ENCODE peak calls at places on chromosomes 2 and 18, in nine cellular contexts. One of them, this sample, is unnamed.

GRCh38 chr18:24234330-24234729 is 95.5 kb downstream of the CABYR start:
- DNase-seq in IMR-90: no peak
- DNase-seq in cardiac muscle cell: no peak
- DNase-seq in HFF-Myc: no peak
- DNase-seq in cardiac fibroblast: peak
- DNase-seq in astrocyte of the spinal cord: no peak
- DNase-seq in AG04449: no peak
- DNase-seq in omental fat pad: peak
- DNase-seq in foreskin fibroblast: no peak
- DNase-seq in this sample: no peak

GRCh38 chr2:15145919-15146318 is 415.2 kb downstream of the NBAS start:
- DNase-seq in IMR-90: no peak
- DNase-seq in cardiac muscle cell: no peak
- DNase-seq in HFF-Myc: no peak
- DNase-seq in cardiac fibroblast: no peak
- DNase-seq in astrocyte of the spinal cord: no peak
- DNase-seq in AG04449: no peak
- DNase-seq in omental fat pad: no peak
- DNase-seq in foreskin fibroblast: no peak
- DNase-seq in this sample: no peak

GRCh38 chr2:240172071-240172895 is 31.8 kb upstream of the OTOS start:
- DNase-seq in IMR-90: no peak
- DNase-seq in cardiac muscle cell: no peak
- DNase-seq in HFF-Myc: no peak
- DNase-seq in cardiac fibroblast: no peak
- DNase-seq in astrocyte of the spinal cord: no peak
- DNase-seq in AG04449: no peak
- DNase-seq in omental fat pad: no peak
- DNase-seq in foreskin fibroblast: no peak
- DNase-seq in this sample: no peak

GRCh38 chr2:172131713-172132555 is 29.2 kb upstream of the DLX2 start:
- DNase-seq in IMR-90: no peak
- DNase-seq in cardiac muscle cell: no peak
- DNase-seq in HFF-Myc: no peak
- DNase-seq in cardiac fibroblast: no peak
- DNase-seq in astrocyte of the spinal cord: no peak
- DNase-seq in AG04449: no peak
- DNase-seq in omental fat pad: no peak
- DNase-seq in foreskin fibroblast: no peak
- DNase-seq in this sample: no peak

GRCh38 chr18:58254873-58255511 is 211.0 kb downstream of the NEDD4L start:
- DNase-seq in IMR-90: peak
- DNase-seq in cardiac muscle cell: no peak
- DNase-seq in HFF-Myc: no peak
- DNase-seq in cardiac fibroblast: no peak
- DNase-seq in astrocyte of the spinal cord: peak
- DNase-seq in AG04449: no peak
- DNase-seq in omental fat pad: no peak
- DNase-seq in foreskin fibroblast: no peak
- DNase-seq in this sample: no peak

GRCh38 chr2:130185896-130186295 is 3.8 kb downstream of the MZT2B start:
- DNase-seq in IMR-90: no peak
- DNase-seq in cardiac muscle cell: no peak
- DNase-seq in HFF-Myc: no peak
- DNase-seq in cardiac fibroblast: no peak
- DNase-seq in astrocyte of the spinal cord: no peak
- DNase-seq in AG04449: no peak
- DNase-seq in omental fat pad: no peak
- DNase-seq in foreskin fibroblast: no peak
- DNase-seq in this sample: no peak

GRCh38 chr18:58067611-58068010 is 23.6 kb downstream of the NEDD4L start:
- DNase-seq in IMR-90: no peak
- DNase-seq in cardiac muscle cell: no peak
- DNase-seq in HFF-Myc: no peak
- DNase-seq in cardiac fibroblast: no peak
- DNase-seq in astrocyte of the spinal cord: no peak
- DNase-seq in AG04449: no peak
- DNase-seq in omental fat pad: no peak
- DNase-seq in foreskin fibroblast: no peak
- DNase-seq in this sample: no peak

GRCh38 chr18:10242922-10243680 is 211.3 kb upstream of the APCDD1 start:
- DNase-seq in IMR-90: no peak
- DNase-seq in cardiac muscle cell: no peak
- DNase-seq in HFF-Myc: no peak
- DNase-seq in cardiac fibroblast: no peak
- DNase-seq in astrocyte of the spinal cord: no peak
- DNase-seq in AG04449: no peak
- DNase-seq in omental fat pad: no peak
- DNase-seq in foreskin fibroblast: no peak
- DNase-seq in this sample: no peak

GRCh38 chr18:76399613-76400391 is 95.2 kb downstream of the ZNF516 start:
- DNase-seq in IMR-90: no peak
- DNase-seq in cardiac muscle cell: no peak
- DNase-seq in HFF-Myc: no peak
- DNase-seq in cardiac fibroblast: no peak
- DNase-seq in astrocyte of the spinal cord: no peak
- DNase-seq in AG04449: no peak
- DNase-seq in omental fat pad: no peak
- DNase-seq in foreskin fibroblast: no peak
- DNase-seq in this sample: no peak

GRCh38 chr2:20593072-20594034 is 57.5 kb downstream of the HS1BP3 start:
- DNase-seq in IMR-90: peak
- DNase-seq in cardiac muscle cell: no peak
- DNase-seq in HFF-Myc: no peak
- DNase-seq in cardiac fibroblast: peak
- DNase-seq in astrocyte of the spinal cord: peak
- DNase-seq in AG04449: no peak
- DNase-seq in omental fat pad: peak
- DNase-seq in foreskin fibroblast: peak
- DNase-seq in this sample: no peak

GRCh38 chr2:1738646-1739302 is 5.5 kb downstream of the PXDN start:
- DNase-seq in IMR-90: no peak
- DNase-seq in cardiac muscle cell: no peak
- DNase-seq in HFF-Myc: no peak
- DNase-seq in cardiac fibroblast: no peak
- DNase-seq in astrocyte of the spinal cord: no peak
- DNase-seq in AG04449: no peak
- DNase-seq in omental fat pad: peak
- DNase-seq in foreskin fibroblast: no peak
- DNase-seq in this sample: no peak

GRCh38 chr2:153232474-153232873 is 246.1 kb downstream of the RPRM start:
- DNase-seq in IMR-90: no peak
- DNase-seq in cardiac muscle cell: no peak
- DNase-seq in HFF-Myc: no peak
- DNase-seq in cardiac fibroblast: no peak
- DNase-seq in astrocyte of the spinal cord: no peak
- DNase-seq in AG04449: no peak
- DNase-seq in omental fat pad: no peak
- DNase-seq in foreskin fibroblast: no peak
- DNase-seq in this sample: no peak

GRCh38 chr2:235002198-235003095 is 50.6 kb downstream of the SH3BP4 start:
- DNase-seq in IMR-90: peak
- DNase-seq in cardiac muscle cell: no peak
- DNase-seq in HFF-Myc: no peak
- DNase-seq in cardiac fibroblast: no peak
- DNase-seq in astrocyte of the spinal cord: no peak
- DNase-seq in AG04449: no peak
- DNase-seq in omental fat pad: no peak
- DNase-seq in foreskin fibroblast: peak
- DNase-seq in this sample: peak

GRCh38 chr2:102480273-102480672 is 7.2 kb downstream of the SLC9A4 start:
- DNase-seq in IMR-90: no peak
- DNase-seq in cardiac muscle cell: no peak
- DNase-seq in HFF-Myc: no peak
- DNase-seq in cardiac fibroblast: no peak
- DNase-seq in astrocyte of the spinal cord: no peak
- DNase-seq in AG04449: no peak
- DNase-seq in omental fat pad: no peak
- DNase-seq in foreskin fibroblast: no peak
- DNase-seq in this sample: no peak

GRCh38 chr18:76657428-76657827 is 162.4 kb upstream of the ZNF516 start:
- DNase-seq in IMR-90: no peak
- DNase-seq in cardiac muscle cell: no peak
- DNase-seq in HFF-Myc: no peak
- DNase-seq in cardiac fibroblast: no peak
- DNase-seq in astrocyte of the spinal cord: no peak
- DNase-seq in AG04449: no peak
- DNase-seq in omental fat pad: no peak
- DNase-seq in foreskin fibroblast: peak
- DNase-seq in this sample: no peak

GRCh38 chr2:46163804-46164569 is 133.2 kb upstream of the EPAS1 start:
- DNase-seq in IMR-90: peak
- DNase-seq in cardiac muscle cell: no peak
- DNase-seq in HFF-Myc: no peak
- DNase-seq in cardiac fibroblast: peak
- DNase-seq in astrocyte of the spinal cord: no peak
- DNase-seq in AG04449: no peak
- DNase-seq in omental fat pad: no peak
- DNase-seq in foreskin fibroblast: no peak
- DNase-seq in this sample: no peak

GRCh38 chr2:28366496-28367282 is 26.0 kb upstream of the FOSL2 start:
- DNase-seq in IMR-90: no peak
- DNase-seq in cardiac muscle cell: peak
- DNase-seq in HFF-Myc: no peak
- DNase-seq in cardiac fibroblast: no peak
- DNase-seq in astrocyte of the spinal cord: no peak
- DNase-seq in AG04449: no peak
- DNase-seq in omental fat pad: no peak
- DNase-seq in foreskin fibroblast: no peak
- DNase-seq in this sample: no peak

GRCh38 chr2:31526946-31527345 is 53.8 kb downstream of the SRD5A2 start:
- DNase-seq in IMR-90: no peak
- DNase-seq in cardiac muscle cell: no peak
- DNase-seq in HFF-Myc: no peak
- DNase-seq in cardiac fibroblast: no peak
- DNase-seq in astrocyte of the spinal cord: no peak
- DNase-seq in AG04449: no peak
- DNase-seq in omental fat pad: no peak
- DNase-seq in foreskin fibroblast: peak
- DNase-seq in this sample: no peak

GRCh38 chr2:238169708-238170251 is 11.0 kb downstream of the ERFE start:
- DNase-seq in IMR-90: peak
- DNase-seq in cardiac muscle cell: no peak
- DNase-seq in HFF-Myc: peak
- DNase-seq in cardiac fibroblast: peak
- DNase-seq in astrocyte of the spinal cord: peak
- DNase-seq in AG04449: peak
- DNase-seq in omental fat pad: no peak
- DNase-seq in foreskin fibroblast: peak
- DNase-seq in this sample: peak

GRCh38 chr2:75621228-75621627 is 25.4 kb upstream of the MRPL19 start:
- DNase-seq in IMR-90: no peak
- DNase-seq in cardiac muscle cell: no peak
- DNase-seq in HFF-Myc: no peak
- DNase-seq in cardiac fibroblast: no peak
- DNase-seq in astrocyte of the spinal cord: no peak
- DNase-seq in AG04449: no peak
- DNase-seq in omental fat pad: no peak
- DNase-seq in foreskin fibroblast: no peak
- DNase-seq in this sample: no peak

GRCh38 chr2:118539290-118539689 is 308.2 kb downstream of the EN1 start:
- DNase-seq in IMR-90: peak
- DNase-seq in cardiac muscle cell: peak
- DNase-seq in HFF-Myc: no peak
- DNase-seq in cardiac fibroblast: peak
- DNase-seq in astrocyte of the spinal cord: peak
- DNase-seq in AG04449: no peak
- DNase-seq in omental fat pad: no peak
- DNase-seq in foreskin fibroblast: peak
- DNase-seq in this sample: no peak
- TF ChIP-seq CTCF in IMR-90: peak
- TF ChIP-seq CTCF in cardiac muscle cell: peak
- TF ChIP-seq CTCF in HFF-Myc: peak
- TF ChIP-seq CTCF in cardiac fibroblast: peak
- TF ChIP-seq CTCF in astrocyte of the spinal cord: peak
- TF ChIP-seq CTCF in AG04449: peak
- TF ChIP-seq CTCF in omental fat pad: no peak
- TF ChIP-seq CTCF in foreskin fibroblast: peak
- TF ChIP-seq CTCF in this sample: peak

DNA sequence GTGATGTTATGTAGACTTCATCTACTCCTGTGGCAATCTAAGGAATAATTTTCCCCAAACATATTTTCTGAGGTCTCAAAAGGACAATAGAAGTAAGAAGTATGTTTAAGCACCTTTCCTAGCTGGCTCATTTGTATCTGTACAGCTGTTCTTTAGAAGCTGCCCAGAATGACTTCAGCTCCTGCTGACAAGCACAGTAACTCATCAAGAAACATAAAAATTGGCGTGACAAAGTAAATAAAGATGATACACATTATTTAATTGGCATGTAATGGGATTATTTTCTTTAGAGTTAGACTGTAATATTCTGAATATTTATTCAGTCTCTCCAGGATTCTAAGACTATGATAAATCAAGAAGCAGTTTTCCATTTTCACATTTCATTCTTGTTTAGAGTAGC is 107.3 kb downstream of the PDE1A start:
- DNase-seq in IMR-90: no peak
- DNase-seq in cardiac muscle cell: no peak
- DNase-seq in HFF-Myc: no peak
- DNase-seq in cardiac fibroblast: no peak
- DNase-seq in astrocyte of the spinal cord: peak
- DNase-seq in AG04449: no peak
- DNase-seq in omental fat pad: no peak
- DNase-seq in foreskin fibroblast: no peak
- DNase-seq in this sample: no peak
- TF ChIP-seq CTCF in IMR-90: no peak
- TF ChIP-seq CTCF in cardiac muscle cell: no peak
- TF ChIP-seq CTCF in HFF-Myc: no peak
- TF ChIP-seq CTCF in cardiac fibroblast: no peak
- TF ChIP-seq CTCF in astrocyte of the spinal cord: no peak
- TF ChIP-seq CTCF in AG04449: no peak
- TF ChIP-seq CTCF in omental fat pad: no peak
- TF ChIP-seq CTCF in foreskin fibroblast: no peak
- TF ChIP-seq CTCF in this sample: no peak

GRCh38 chr2:38076710-38077430 is 919 bp upstream of the CYP1B1 start:
- DNase-seq in IMR-90: peak
- DNase-seq in cardiac muscle cell: peak
- DNase-seq in HFF-Myc: peak
- DNase-seq in cardiac fibroblast: peak
- DNase-seq in astrocyte of the spinal cord: peak
- DNase-seq in AG04449: no peak
- DNase-seq in omental fat pad: no peak
- DNase-seq in foreskin fibroblast: peak
- DNase-seq in this sample: peak
- TF ChIP-seq CTCF in IMR-90: peak
- TF ChIP-seq CTCF in cardiac muscle cell: peak
- TF ChIP-seq CTCF in HFF-Myc: peak
- TF ChIP-seq CTCF in cardiac fibroblast: no peak
- TF ChIP-seq CTCF in astrocyte of the spinal cord: peak
- TF ChIP-seq CTCF in AG04449: peak
- TF ChIP-seq CTCF in omental fat pad: no peak
- TF ChIP-seq CTCF in foreskin fibroblast: peak
- TF ChIP-seq CTCF in this sample: peak

DNA sequence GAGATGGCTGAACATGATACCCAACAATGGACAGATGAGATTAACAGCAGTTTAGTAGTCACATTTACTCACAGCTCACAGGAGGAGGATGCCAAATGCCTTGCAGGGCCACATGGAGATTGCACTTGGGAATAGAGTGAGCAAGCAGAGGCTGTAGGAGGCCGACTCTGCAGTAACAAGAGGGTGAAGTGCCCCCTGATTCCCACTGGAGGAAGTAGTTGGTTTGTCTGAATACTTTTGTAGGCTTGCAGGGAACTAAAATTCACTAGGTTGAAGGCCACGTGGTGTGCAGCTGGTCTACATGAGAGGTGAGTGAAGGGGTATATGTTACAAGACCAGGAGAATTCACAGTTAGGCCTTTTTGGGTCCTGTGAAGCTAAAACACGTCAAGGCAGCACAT is 419.3 kb upstream of the TNP1 start:
- DNase-seq in IMR-90: peak
- DNase-seq in cardiac muscle cell: no peak
- DNase-seq in HFF-Myc: peak
- DNase-seq in cardiac fibroblast: peak
- DNase-seq in astrocyte of the spinal cord: no peak
- DNase-seq in AG04449: no peak
- DNase-seq in omental fat pad: no peak
- DNase-seq in foreskin fibroblast: peak
- DNase-seq in this sample: no peak
- TF ChIP-seq CTCF in IMR-90: no peak
- TF ChIP-seq CTCF in cardiac muscle cell: no peak
- TF ChIP-seq CTCF in HFF-Myc: no peak
- TF ChIP-seq CTCF in cardiac fibroblast: no peak
- TF ChIP-seq CTCF in astrocyte of the spinal cord: no peak
- TF ChIP-seq CTCF in AG04449: no peak
- TF ChIP-seq CTCF in omental fat pad: no peak
- TF ChIP-seq CTCF in foreskin fibroblast: peak
- TF ChIP-seq CTCF in this sample: no peak

This sample was measured in AG09319.